ENCODE peak calls at places on chromosomes 3 and 15, in seven cellular contexts. P is GM04504, U is endothelial cell, E is astrocyte of the spinal cord, I is renal cortical epithelial cell, V is heart right ventricle, H is EL. A is an unnamed sample.

GRCh38 chr15:101652783-101653430 is 726 bp upstream of the TM2D3 start:
- DNase-seq in V (no peak), E (no peak), I (peak; percentile 21), U (no peak), H (peak; percentile 36), P (no peak), A (no peak)

GRCh38 chr3:194810076-194810475 is 124.4 kb downstream of the FAM43A start:
- DNase-seq in H (no peak), P (no peak), I (no peak), V (no peak), E (no peak), U (no peak), A (no peak)

GRCh38 chr15:68401496-68402431 is 30.2 kb downstream of the ITGA11 start:
- DNase-seq in E (no peak), I (no peak), V (no peak), P (no peak), H (no peak), U (no peak), A (no peak)

GRCh38 chr3:185939721-185940120 is 1.9 kb upstream of the TRA2B start:
- DNase-seq in V (no peak), H (no peak), E (no peak), U (no peak), P (no peak), I (no peak), A (no peak)

GRCh38 chr3:150232992-150233451 is 175.1 kb upstream of the TSC22D2 start:
- DNase-seq in P (no peak), E (peak; percentile 79), H (no peak), V (peak; percentile 77), U (no peak), I (peak; percentile 65), A (no peak)

GRCh38 chr15:74872702-74873035 is 496 bp downstream of the SCAMP2 start:
- DNase-seq in U (no peak), H (no peak), P (no peak), V (no peak), I (no peak), E (no peak), A (no peak)

GRCh38 chr3:148269816-148270215 is 427.9 kb upstream of the AGTR1 start:
- DNase-seq in U (no peak), V (no peak), E (peak; percentile 28), P (no peak), I (no peak), H (peak; percentile 42), A (peak; percentile 12)

GRCh38 chr3:112813723-112814171 is 32.9 kb downstream of the CD200R1L start:
- DNase-seq in I (no peak), P (no peak), U (no peak), E (no peak), H (peak; percentile 13), V (no peak), A (no peak)

GRCh38 chr3:128051459-128051836 is 789 bp upstream of the SEC61A1 start:
- DNase-seq in P (no peak), U (no peak), H (peak; percentile 26), E (peak; percentile 13), V (no peak), I (peak; percentile 41), A (no peak)

GRCh38 chr3:148955544-148956346 is 35.6 kb upstream of the GYG1 start:
- DNase-seq in P (peak; percentile 88), V (no peak), I (peak; percentile 97), E (peak; percentile 95), H (peak; percentile 92), U (peak; percentile 57), A (peak; percentile 82)

GRCh38 chr15:35751421-35752133 is 205.6 kb upstream of the DPH6 start:
- DNase-seq in P (peak; percentile 54), U (peak; percentile 80), H (peak; percentile 70), V (peak; percentile 25), E (peak; percentile 74), I (peak; percentile 65), A (peak; percentile 68)